ENCODE peak calls at places on chromosome 5, in four cellular contexts. One of them, this sample, is unnamed.

GRCh38 chr5:145499483-145499882 is 335.7 kb downstream of the PRELID2 start:
- DNase-seq in HCT116: no peak
- DNase-seq in K562: no peak
- DNase-seq in HepG2: no peak
- DNase-seq in this sample: no peak

GRCh38 chr5:152202321-152202720 is 202.8 kb downstream of the NMUR2 start:
- DNase-seq in HCT116: no peak
- DNase-seq in K562: no peak
- DNase-seq in HepG2: no peak
- DNase-seq in this sample: no peak

GRCh38 chr5:159405611-159406031 is 75.3 kb upstream of the IL12B start:
- DNase-seq in HCT116: no peak
- DNase-seq in K562: no peak
- DNase-seq in HepG2: no peak
- DNase-seq in this sample: no peak

GRCh38 chr5:120528609-120529008 is 64.5 kb downstream of the PRR16 start:
- DNase-seq in HCT116: no peak
- DNase-seq in K562: no peak
- DNase-seq in HepG2: no peak
- DNase-seq in this sample: no peak

GRCh38 chr5:1842026-1842819 is 40.5 kb downstream of the IRX4 start:
- DNase-seq in HCT116: no peak
- DNase-seq in K562: no peak
- DNase-seq in HepG2: no peak
- DNase-seq in this sample: no peak

GRCh38 chr5:37552770-37553719 is 173.9 kb downstream of the WDR70 start:
- DNase-seq in HCT116: no peak
- DNase-seq in K562: peak
- DNase-seq in HepG2: no peak
- DNase-seq in this sample: no peak

GRCh38 chr5:23033864-23034263 is 180.7 kb upstream of the CDH12 start:
- DNase-seq in HCT116: no peak
- DNase-seq in K562: no peak
- DNase-seq in HepG2: no peak
- DNase-seq in this sample: no peak

GRCh38 chr5:148085934-148086333 is 22.2 kb downstream of the SPINK5 start:
- DNase-seq in HCT116: no peak
- DNase-seq in K562: no peak
- DNase-seq in HepG2: no peak
- DNase-seq in this sample: no peak

GRCh38 chr5:132419517-132420468 is 50.3 kb downstream of the SLC22A5 start:
- DNase-seq in HCT116: peak
- DNase-seq in K562: peak
- DNase-seq in HepG2: peak
- DNase-seq in this sample: no peak

GRCh38 chr5:102561894-102562760 is 63.3 kb upstream of the SLCO6A1 start:
- DNase-seq in HCT116: peak
- DNase-seq in K562: peak
- DNase-seq in HepG2: peak
- DNase-seq in this sample: no peak

GRCh38 chr5:42596817-42597216 is 159.8 kb upstream of the CCDC152 start:
- DNase-seq in HCT116: no peak
- DNase-seq in K562: no peak
- DNase-seq in HepG2: peak
- DNase-seq in this sample: no peak

GRCh38 chr5:135110941-135111596 is 77.0 kb upstream of the PITX1 start:
- DNase-seq in HCT116: no peak
- DNase-seq in K562: no peak
- DNase-seq in HepG2: no peak
- DNase-seq in this sample: no peak

GRCh38 chr5:124408738-124409453 is 337.5 kb downstream of the ZNF608 start:
- DNase-seq in HCT116: no peak
- DNase-seq in K562: no peak
- DNase-seq in HepG2: no peak
- DNase-seq in this sample: no peak

GRCh38 chr5:133496631-133497030 is 115.7 kb downstream of the FSTL4 start:
- DNase-seq in HCT116: no peak
- DNase-seq in K562: no peak
- DNase-seq in HepG2: no peak
- DNase-seq in this sample: no peak

GRCh38 chr5:61641748-61642565 is 309.9 kb downstream of the ZSWIM6 start:
- DNase-seq in HCT116: no peak
- DNase-seq in K562: no peak
- DNase-seq in HepG2: no peak
- DNase-seq in this sample: no peak

GRCh38 chr5:32343058-32343672 is 30.4 kb upstream of the MTMR12 start:
- DNase-seq in HCT116: no peak
- DNase-seq in K562: no peak
- DNase-seq in HepG2: peak
- DNase-seq in this sample: no peak

GRCh38 chr5:172178301-172179031 is 9.6 kb downstream of the STK10 start:
- DNase-seq in HCT116: no peak
- DNase-seq in K562: peak
- DNase-seq in HepG2: no peak
- DNase-seq in this sample: no peak

GRCh38 chr5:119021333-119021732 is 33.0 kb upstream of the DTWD2 start:
- DNase-seq in HCT116: no peak
- DNase-seq in K562: no peak
- DNase-seq in HepG2: no peak
- DNase-seq in this sample: no peak

GRCh38 chr5:56763711-56764466 is 51.5 kb upstream of the MAP3K1 start:
- DNase-seq in HCT116: no peak
- DNase-seq in K562: peak
- DNase-seq in HepG2: peak
- DNase-seq in this sample: no peak

GRCh38 chr5:109878887-109879286 is 189.2 kb downstream of the MAN2A1 start:
- DNase-seq in HCT116: no peak
- DNase-seq in K562: no peak
- DNase-seq in HepG2: no peak
- DNase-seq in this sample: no peak

GRCh38 chr5:86786955-86787354 is 169.2 kb downstream of the COX7C start:
- DNase-seq in HCT116: no peak
- DNase-seq in K562: peak
- DNase-seq in HepG2: no peak
- DNase-seq in this sample: no peak

GRCh38 chr5:167552356-167552755 is 739.1 kb upstream of the WWC1 start:
- DNase-seq in HCT116: no peak
- DNase-seq in K562: no peak
- DNase-seq in HepG2: no peak
- DNase-seq in this sample: no peak

GRCh38 chr5:74622122-74622521 is 18.4 kb downstream of the ENC1 start:
- DNase-seq in HCT116: no peak
- DNase-seq in K562: no peak
- DNase-seq in HepG2: no peak
- DNase-seq in this sample: no peak

GRCh38 chr5:2223303-2223702 is 340.6 kb upstream of the IRX4 start:
- DNase-seq in HCT116: no peak
- DNase-seq in K562: no peak
- DNase-seq in HepG2: no peak
- DNase-seq in this sample: no peak

GRCh38 chr5:173451031-173451430 is 122.8 kb upstream of the STC2 start:
- DNase-seq in HCT116: peak
- DNase-seq in K562: peak
- DNase-seq in HepG2: peak
- DNase-seq in this sample: no peak

GRCh38 chr5:37174928-37175327 is 74.2 kb downstream of the CPLANE1 start:
- DNase-seq in HCT116: no peak
- DNase-seq in K562: no peak
- DNase-seq in HepG2: no peak
- DNase-seq in this sample: no peak

GRCh38 chr5:4987431-4987830 is 152.7 kb upstream of the ADAMTS16 start:
- DNase-seq in HCT116: no peak
- DNase-seq in K562: no peak
- DNase-seq in HepG2: no peak
- DNase-seq in this sample: no peak

GRCh38 chr5:176405656-176406435 is 10.5 kb downstream of the CLTB start:
- DNase-seq in HCT116: no peak
- DNase-seq in K562: no peak
- DNase-seq in HepG2: no peak
- DNase-seq in this sample: no peak

GRCh38 chr5:93359296-93359957 is 221.6 kb downstream of the NR2F1-AS1 start:
- DNase-seq in HCT116: peak
- DNase-seq in K562: no peak
- DNase-seq in HepG2: no peak
- DNase-seq in this sample: no peak

GRCh38 chr5:53378590-53379247 is 101.7 kb upstream of the FST start:
- DNase-seq in HCT116: no peak
- DNase-seq in K562: no peak
- DNase-seq in HepG2: no peak
- DNase-seq in this sample: no peak

GRCh38 chr5:54217826-54218503 is 92.4 kb downstream of the ARL15 start:
- DNase-seq in HCT116: peak
- DNase-seq in K562: peak
- DNase-seq in HepG2: peak
- DNase-seq in this sample: peak

GRCh38 chr5:81696418-81697397 is 54.2 kb downstream of the SSBP2 start:
- DNase-seq in HCT116: no peak
- DNase-seq in K562: no peak
- DNase-seq in HepG2: no peak
- DNase-seq in this sample: no peak

GRCh38 chr5:115179959-115180709 is 10.4 kb upstream of the TRIM36 start:
- DNase-seq in HCT116: no peak
- DNase-seq in K562: no peak
- DNase-seq in HepG2: no peak
- DNase-seq in this sample: no peak

GRCh38 chr5:118981783-118982182 is 6.6 kb downstream of the DTWD2 start:
- DNase-seq in HCT116: no peak
- DNase-seq in K562: no peak
- DNase-seq in HepG2: no peak
- DNase-seq in this sample: no peak

GRCh38 chr5:169740435-169740834 is 103.4 kb downstream of the DOCK2 start:
- DNase-seq in HCT116: no peak
- DNase-seq in K562: peak
- DNase-seq in HepG2: no peak
- DNase-seq in this sample: no peak

GRCh38 chr5:179191506-179192184 is 131.5 kb downstream of the ZNF354C start:
- DNase-seq in HCT116: no peak
- DNase-seq in K562: no peak
- DNase-seq in HepG2: no peak
- DNase-seq in this sample: no peak
- TF ChIP-seq TCF7L2 in HCT116: no peak
- TF ChIP-seq TCF7L2 in K562: no peak
- TF ChIP-seq TCF7L2 in HepG2: no peak
- TF ChIP-seq TCF7L2 in this sample: no peak

GRCh38 chr5:73382412-73382795 is 66.2 kb downstream of the FOXD1 start:
- DNase-seq in HCT116: no peak
- DNase-seq in K562: no peak
- DNase-seq in HepG2: no peak
- DNase-seq in this sample: no peak

GRCh38 chr5:73381587-73382411 is 66.8 kb downstream of the FOXD1 start:
- DNase-seq in HCT116: no peak
- DNase-seq in K562: no peak
- DNase-seq in HepG2: no peak
- DNase-seq in this sample: no peak

GRCh38 chr5:73380052-73380451 is 68.5 kb downstream of the FOXD1 start:
- DNase-seq in HCT116: no peak
- DNase-seq in K562: no peak
- DNase-seq in HepG2: no peak
- DNase-seq in this sample: no peak

GRCh38 chr5:73379435-73379834 is 69.1 kb downstream of the FOXD1 start:
- DNase-seq in HCT116: no peak
- DNase-seq in K562: no peak
- DNase-seq in HepG2: no peak
- DNase-seq in this sample: no peak

DNA sequence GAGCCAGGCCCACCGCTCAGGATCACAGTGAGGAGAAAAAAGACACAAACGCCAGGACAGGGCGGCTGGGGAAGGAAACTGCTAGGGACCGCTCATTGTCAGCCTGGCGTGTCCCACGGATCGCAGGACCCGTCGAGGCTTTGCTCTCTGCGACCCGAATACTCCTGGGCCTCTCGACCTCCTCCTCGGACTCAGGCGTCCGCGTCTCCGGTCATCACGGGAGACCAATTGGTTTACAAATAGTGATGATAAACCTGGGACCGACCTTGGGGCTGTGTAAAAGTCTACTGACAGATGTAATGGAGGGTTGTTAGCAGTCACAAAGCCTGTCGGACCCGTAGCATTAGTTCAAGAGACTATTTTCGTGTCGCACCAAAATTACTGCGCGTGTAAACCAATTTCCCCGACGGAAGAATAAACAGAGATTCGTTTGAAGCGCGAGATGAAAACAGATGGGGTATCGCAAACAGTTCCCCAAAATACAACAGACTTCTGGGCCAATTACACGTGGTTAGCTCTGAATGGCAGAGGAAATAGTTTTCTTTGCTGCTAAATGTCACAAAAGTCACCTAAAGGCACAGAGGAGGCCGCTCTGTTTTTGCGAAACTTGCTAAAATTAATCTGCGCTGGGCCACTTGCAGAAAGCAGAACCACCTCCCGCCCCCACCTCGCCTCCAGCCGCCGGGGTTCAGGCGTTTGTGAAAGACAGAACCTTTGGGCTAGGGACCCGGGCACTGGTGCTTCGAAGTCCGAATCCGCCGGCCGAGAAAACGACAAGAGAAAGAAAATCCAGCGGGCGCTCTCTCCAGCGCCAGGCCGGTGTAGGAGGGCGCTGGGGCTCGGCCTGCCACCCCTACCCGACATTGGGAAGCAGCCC is 67.6 kb downstream of the FOXD1 start:
- DNase-seq in HCT116: no peak
- DNase-seq in K562: no peak
- DNase-seq in HepG2: no peak
- DNase-seq in this sample: no peak
- TF ChIP-seq REST in HCT116: no peak
- TF ChIP-seq REST in K562: no peak
- TF ChIP-seq REST in HepG2: no peak
- TF ChIP-seq REST in this sample: no peak

GRCh38 chr5:58437661-58438060 is 22.2 kb downstream of the PLK2 start:
- DNase-seq in HCT116: no peak
- DNase-seq in K562: no peak
- DNase-seq in HepG2: no peak
- DNase-seq in this sample: no peak
- TF ChIP-seq SIN3A in HCT116: no peak
- TF ChIP-seq SIN3A in K562: no peak
- TF ChIP-seq SIN3A in HepG2: no peak
- TF ChIP-seq SIN3A in this sample: no peak

GRCh38 chr5:125776656-125777055 is 646.6 kb upstream of the GRAMD2B start:
- DNase-seq in HCT116: no peak
- DNase-seq in K562: no peak
- DNase-seq in HepG2: no peak
- DNase-seq in this sample: no peak

GRCh38 chr5:125775896-125776295 is 647.3 kb upstream of the GRAMD2B start:
- DNase-seq in HCT116: no peak
- DNase-seq in K562: no peak
- DNase-seq in HepG2: no peak
- DNase-seq in this sample: no peak
- TF ChIP-seq TCF7L2 in HCT116: no peak
- TF ChIP-seq TCF7L2 in K562: no peak
- TF ChIP-seq TCF7L2 in HepG2: no peak
- TF ChIP-seq TCF7L2 in this sample: no peak

DNA sequence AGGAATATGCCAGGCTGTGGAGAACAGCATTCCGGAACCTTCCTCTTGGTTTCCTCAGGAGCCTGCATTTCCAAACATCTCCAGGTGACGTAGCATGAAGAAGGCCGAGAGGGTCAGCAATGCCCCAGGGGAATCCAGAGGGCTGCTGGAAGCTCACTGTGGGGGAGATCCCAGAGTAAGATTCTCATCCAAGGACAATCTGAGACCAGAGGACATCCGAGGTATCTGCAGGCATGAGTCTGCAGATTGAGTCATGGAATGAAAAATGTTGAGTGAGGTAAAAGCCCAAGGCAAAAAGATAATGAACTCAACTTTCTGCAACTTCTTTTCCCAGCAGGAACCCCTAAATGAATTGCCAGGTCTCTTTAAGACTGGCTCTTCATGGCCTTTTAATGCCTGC is 73.5 kb downstream of the KIF4B start:
- DNase-seq in HCT116: no peak
- DNase-seq in K562: no peak
- DNase-seq in HepG2: no peak
- DNase-seq in this sample: no peak
- TF ChIP-seq REST in HCT116: no peak
- TF ChIP-seq REST in K562: no peak
- TF ChIP-seq REST in HepG2: no peak
- TF ChIP-seq REST in this sample: no peak